ENCODE peak calls at places on chromosomes 16 and 17, in nine cellular contexts. H is heart left ventricle; M is body of pancreas; X is activated CD8-positive, alpha-beta memory T cell treated with anti-CD3 and anti-CD28 coated beads for 48 hours; Z is activated CD8-positive, alpha-beta T cell treated with anti-CD3 and anti-CD28 coated beads, Interleukin-2, amount 10 ng/mL, durations not matched to agents 7 days and 5 days; F is aorta; Y is neural progenitor cell; B is stimulated activated CD4-positive, alpha-beta T cell treated with anti-CD3 and anti-CD28 coated beads, Interleukin-1b, Interleukin-23, amount 100 ng/mL, for 1 hour; P is iPS-NIHi11. G is an unnamed sample.

GRCh38 chr16:78127130-78127529 is 27.7 kb downstream of the WWOX start:
- DNase-seq in H (no peak), M (no peak), X (no peak), Z (no peak), F (no peak), Y (no peak), B (no peak), P (no peak), G (no peak)

GRCh38 chr16:27824786-27825185 is 238.7 kb downstream of the GSG1L start:
- DNase-seq in H (no peak), M (no peak), X (no peak), Z (no peak), F (no peak), Y (no peak), B (no peak), P (no peak), G (no peak)

GRCh38 chr16:58128181-58128631 is 975 bp downstream of the CFAP20 start:
- DNase-seq in H (no peak), M (no peak), X (no peak), Z (no peak), F (no peak), Y (peak; percentile 17), B (no peak), P (no peak), G (no peak)

GRCh38 chr16:31351246-31351936 is 3.6 kb upstream of the ITGAX start:
- DNase-seq in H (no peak), M (no peak), X (no peak), Z (no peak), F (peak; percentile 38), Y (no peak), B (no peak), P (no peak), G (no peak)

GRCh38 chr17:5864910-5865657 is 205.1 kb upstream of the WSCD1 start:
- DNase-seq in H (no peak), M (no peak), X (no peak), Z (no peak), F (no peak), Y (no peak), B (no peak), P (no peak), G (no peak)

GRCh38 chr16:57041182-57042156 is 50.9 kb upstream of the CPNE2 start:
- DNase-seq in H (no peak), M (no peak), X (peak; percentile 75), Z (peak; percentile 93), F (no peak), Y (no peak), B (peak; percentile 61), P (no peak), G (no peak)

GRCh38 chr17:45346255-45347015 is 29.6 kb upstream of the MAP3K14 start:
- DNase-seq in H (no peak), M (no peak), X (no peak), Z (no peak), F (no peak), Y (no peak), B (no peak), P (no peak), G (no peak)

GRCh38 chr16:75322706-75323105 is 71.3 kb upstream of the BCAR1 start:
- DNase-seq in H (no peak), M (no peak), X (no peak), Z (no peak), F (no peak), Y (no peak), B (no peak), P (no peak), G (no peak)

GRCh38 chr17:38701504-38702165 is 3.4 kb upstream of the MLLT6 start:
- DNase-seq in H (no peak), M (peak; percentile 47), X (peak; percentile 71), Z (peak; percentile 79), F (no peak), Y (no peak), B (peak; percentile 65), P (no peak), G (peak; percentile 35)